ENCODE peak calls at places on chromosome 1, in eight cellular contexts. One of them, this sample, is unnamed. For H3K79me2 and H3K27me3, the result is how much of the 10 kb centered on the place peaks cover.

GRCh38 chr1:236952279-236953003 is 51.8 kb downstream of the MT1HL1 start:
- DNase-seq in mammary epithelial cell: no peak
- DNase-seq in fibroblast of lung: no peak
- DNase-seq in hepatocyte: no peak
- DNase-seq in neural progenitor cell: peak
- DNase-seq in PC-3: no peak
- DNase-seq in astrocyte: no peak
- DNase-seq in GM23338: peak
- DNase-seq in this sample: no peak

GRCh38 chr1:36612881-36613280 is 130.2 kb upstream of the CSF3R start:
- DNase-seq in mammary epithelial cell: no peak
- DNase-seq in fibroblast of lung: no peak
- DNase-seq in hepatocyte: no peak
- DNase-seq in neural progenitor cell: peak
- DNase-seq in PC-3: peak
- DNase-seq in astrocyte: no peak
- DNase-seq in GM23338: peak
- DNase-seq in this sample: no peak

GRCh38 chr1:59556802-59557548 is 257.8 kb upstream of the HOOK1 start:
- DNase-seq in mammary epithelial cell: peak
- DNase-seq in fibroblast of lung: no peak
- DNase-seq in hepatocyte: peak
- DNase-seq in neural progenitor cell: no peak
- DNase-seq in PC-3: no peak
- DNase-seq in astrocyte: no peak
- DNase-seq in GM23338: no peak
- DNase-seq in this sample: peak

GRCh38 chr1:245310605-245311531 is 156.1 kb downstream of the KIF26B start:
- DNase-seq in mammary epithelial cell: no peak
- DNase-seq in fibroblast of lung: peak
- DNase-seq in hepatocyte: peak
- DNase-seq in neural progenitor cell: peak
- DNase-seq in PC-3: no peak
- DNase-seq in astrocyte: no peak
- DNase-seq in GM23338: peak
- DNase-seq in this sample: peak

GRCh38 chr1:175481126-175482071 is 262.0 kb downstream of the TNR start:
- DNase-seq in mammary epithelial cell: peak
- DNase-seq in fibroblast of lung: peak
- DNase-seq in hepatocyte: no peak
- DNase-seq in neural progenitor cell: peak
- DNase-seq in PC-3: peak
- DNase-seq in astrocyte: no peak
- DNase-seq in GM23338: peak
- DNase-seq in this sample: no peak

GRCh38 chr1:208544058-208544457 is 299.9 kb upstream of the PLXNA2 start:
- DNase-seq in mammary epithelial cell: no peak
- DNase-seq in fibroblast of lung: no peak
- DNase-seq in hepatocyte: no peak
- DNase-seq in neural progenitor cell: no peak
- DNase-seq in PC-3: no peak
- DNase-seq in astrocyte: no peak
- DNase-seq in GM23338: no peak
- DNase-seq in this sample: no peak

GRCh38 chr1:111247125-111247838 is 19.8 kb downstream of the CHI3L2 start:
- DNase-seq in mammary epithelial cell: no peak
- DNase-seq in fibroblast of lung: no peak
- DNase-seq in hepatocyte: no peak
- DNase-seq in neural progenitor cell: no peak
- DNase-seq in PC-3: no peak
- DNase-seq in astrocyte: no peak
- DNase-seq in GM23338: no peak
- DNase-seq in this sample: no peak

GRCh38 chr1:119884700-119885099 is 11.6 kb downstream of the ADAM30 start:
- DNase-seq in mammary epithelial cell: no peak
- DNase-seq in fibroblast of lung: no peak
- DNase-seq in hepatocyte: no peak
- DNase-seq in neural progenitor cell: no peak
- DNase-seq in PC-3: no peak
- DNase-seq in astrocyte: no peak
- DNase-seq in GM23338: no peak
- DNase-seq in this sample: no peak

GRCh38 chr1:89739013-89739843 is 81.6 kb upstream of the LRRC8D start:
- DNase-seq in mammary epithelial cell: peak
- DNase-seq in fibroblast of lung: peak
- DNase-seq in hepatocyte: no peak
- DNase-seq in neural progenitor cell: no peak
- DNase-seq in PC-3: no peak
- DNase-seq in astrocyte: peak
- DNase-seq in GM23338: no peak
- DNase-seq in this sample: no peak

GRCh38 chr1:109640285-109640865 is 15.5 kb upstream of the GSTM4 start:
- DNase-seq in mammary epithelial cell: peak
- DNase-seq in fibroblast of lung: peak
- DNase-seq in hepatocyte: peak
- DNase-seq in neural progenitor cell: peak
- DNase-seq in PC-3: peak
- DNase-seq in astrocyte: no peak
- DNase-seq in GM23338: peak
- DNase-seq in this sample: peak

GRCh38 chr1:58895559-58896135 is 111.8 kb upstream of the JUN start:
- DNase-seq in mammary epithelial cell: no peak
- DNase-seq in fibroblast of lung: no peak
- DNase-seq in hepatocyte: no peak
- DNase-seq in neural progenitor cell: no peak
- DNase-seq in PC-3: no peak
- DNase-seq in astrocyte: no peak
- DNase-seq in GM23338: no peak
- DNase-seq in this sample: no peak

GRCh38 chr1:184387069-184387870 is 441 bp downstream of the C1orf21 start:
- DNase-seq in mammary epithelial cell: peak
- DNase-seq in fibroblast of lung: peak
- DNase-seq in hepatocyte: peak
- DNase-seq in neural progenitor cell: peak
- DNase-seq in PC-3: peak
- DNase-seq in astrocyte: no peak
- DNase-seq in GM23338: peak
- DNase-seq in this sample: peak

GRCh38 chr1:161805399-161806197 is 39.5 kb downstream of the ATF6 start:
- DNase-seq in mammary epithelial cell: no peak
- DNase-seq in fibroblast of lung: no peak
- DNase-seq in hepatocyte: no peak
- DNase-seq in neural progenitor cell: no peak
- DNase-seq in PC-3: no peak
- DNase-seq in astrocyte: no peak
- DNase-seq in GM23338: no peak
- DNase-seq in this sample: no peak

GRCh38 chr1:161801955-161802354 is 35.8 kb downstream of the ATF6 start:
- DNase-seq in mammary epithelial cell: no peak
- DNase-seq in fibroblast of lung: peak
- DNase-seq in hepatocyte: peak
- DNase-seq in neural progenitor cell: peak
- DNase-seq in PC-3: no peak
- DNase-seq in astrocyte: peak
- DNase-seq in GM23338: peak
- DNase-seq in this sample: no peak

GRCh38 chr1:161799792-161800191 is 33.7 kb downstream of the ATF6 start:
- DNase-seq in mammary epithelial cell: no peak
- DNase-seq in fibroblast of lung: no peak
- DNase-seq in hepatocyte: no peak
- DNase-seq in neural progenitor cell: no peak
- DNase-seq in PC-3: no peak
- DNase-seq in astrocyte: no peak
- DNase-seq in GM23338: no peak
- DNase-seq in this sample: no peak

DNA sequence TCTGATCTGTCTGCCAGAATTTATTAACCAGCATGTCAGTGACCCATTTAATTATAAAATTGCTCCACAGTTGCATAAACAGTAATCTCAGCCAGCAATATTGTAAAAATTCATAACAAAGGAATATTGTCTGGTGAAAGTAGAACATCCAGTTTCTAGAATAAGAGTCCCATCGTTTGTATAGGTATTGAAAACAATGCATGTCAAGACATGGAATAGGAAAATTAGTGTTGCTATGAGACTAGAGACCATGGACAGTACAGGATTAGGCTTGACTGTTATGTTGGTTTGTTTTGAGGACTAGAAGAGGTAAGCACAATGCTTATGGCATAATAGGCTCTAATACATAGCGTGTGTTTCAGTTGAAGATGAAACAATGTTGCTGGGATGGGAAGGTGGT is 37.1 kb downstream of the ATF6 start:
- DNase-seq in mammary epithelial cell: peak
- DNase-seq in fibroblast of lung: no peak
- DNase-seq in hepatocyte: no peak
- DNase-seq in neural progenitor cell: no peak
- DNase-seq in PC-3: no peak
- DNase-seq in astrocyte: no peak
- DNase-seq in GM23338: no peak
- DNase-seq in this sample: no peak
- H3K79me2 ChIP-seq in mammary epithelial cell: under half
- H3K79me2 ChIP-seq in fibroblast of lung: under half
- H3K79me2 ChIP-seq in hepatocyte: under half
- H3K79me2 ChIP-seq in neural progenitor cell: under half
- H3K79me2 ChIP-seq in PC-3: under half
- H3K79me2 ChIP-seq in astrocyte: under half
- H3K79me2 ChIP-seq in GM23338: under half
- H3K79me2 ChIP-seq in this sample: under half

GRCh38 chr1:213977486-213977842 is 10.3 kb upstream of the PROX1 start:
- DNase-seq in mammary epithelial cell: no peak
- DNase-seq in fibroblast of lung: no peak
- DNase-seq in hepatocyte: no peak
- DNase-seq in neural progenitor cell: peak
- DNase-seq in PC-3: no peak
- DNase-seq in astrocyte: no peak
- DNase-seq in GM23338: peak
- DNase-seq in this sample: no peak

GRCh38 chr1:213980906-213981305 is 6.9 kb upstream of the PROX1 start:
- DNase-seq in mammary epithelial cell: no peak
- DNase-seq in fibroblast of lung: no peak
- DNase-seq in hepatocyte: no peak
- DNase-seq in neural progenitor cell: peak
- DNase-seq in PC-3: no peak
- DNase-seq in astrocyte: no peak
- DNase-seq in GM23338: peak
- DNase-seq in this sample: no peak

GRCh38 chr1:213976665-213977485 is 10.9 kb upstream of the PROX1 start:
- DNase-seq in mammary epithelial cell: no peak
- DNase-seq in fibroblast of lung: no peak
- DNase-seq in hepatocyte: no peak
- DNase-seq in neural progenitor cell: peak
- DNase-seq in PC-3: no peak
- DNase-seq in astrocyte: no peak
- DNase-seq in GM23338: no peak
- DNase-seq in this sample: no peak

GRCh38 chr1:213979751-213980605 is 7.8 kb upstream of the PROX1 start:
- DNase-seq in mammary epithelial cell: no peak
- DNase-seq in fibroblast of lung: no peak
- DNase-seq in hepatocyte: no peak
- DNase-seq in neural progenitor cell: peak
- DNase-seq in PC-3: no peak
- DNase-seq in astrocyte: no peak
- DNase-seq in GM23338: peak
- DNase-seq in this sample: no peak

GRCh38 chr1:213977909-213978308 is 9.9 kb upstream of the PROX1 start:
- DNase-seq in mammary epithelial cell: no peak
- DNase-seq in fibroblast of lung: no peak
- DNase-seq in hepatocyte: no peak
- DNase-seq in neural progenitor cell: no peak
- DNase-seq in PC-3: no peak
- DNase-seq in astrocyte: no peak
- DNase-seq in GM23338: no peak
- DNase-seq in this sample: no peak
- H3K27me3 ChIP-seq in mammary epithelial cell: under half
- H3K27me3 ChIP-seq in fibroblast of lung: under half
- H3K27me3 ChIP-seq in hepatocyte: half or more
- H3K27me3 ChIP-seq in neural progenitor cell: half or more
- H3K27me3 ChIP-seq in PC-3: half or more
- H3K27me3 ChIP-seq in astrocyte: under half
- H3K27me3 ChIP-seq in GM23338: half or more
- H3K27me3 ChIP-seq in this sample: under half

GRCh38 chr1:179156708-179157107 is 72.8 kb downstream of the ABL2 start:
- DNase-seq in mammary epithelial cell: no peak
- DNase-seq in fibroblast of lung: no peak
- DNase-seq in hepatocyte: no peak
- DNase-seq in neural progenitor cell: no peak
- DNase-seq in PC-3: no peak
- DNase-seq in astrocyte: no peak
- DNase-seq in GM23338: no peak
- DNase-seq in this sample: no peak

GRCh38 chr1:179155615-179156014 is 73.7 kb downstream of the TOR3A start:
- DNase-seq in mammary epithelial cell: no peak
- DNase-seq in fibroblast of lung: no peak
- DNase-seq in hepatocyte: no peak
- DNase-seq in neural progenitor cell: no peak
- DNase-seq in PC-3: no peak
- DNase-seq in astrocyte: no peak
- DNase-seq in GM23338: no peak
- DNase-seq in this sample: no peak

GRCh38 chr1:179153217-179153616 is 71.3 kb downstream of the TOR3A start:
- DNase-seq in mammary epithelial cell: no peak
- DNase-seq in fibroblast of lung: peak
- DNase-seq in hepatocyte: no peak
- DNase-seq in neural progenitor cell: no peak
- DNase-seq in PC-3: no peak
- DNase-seq in astrocyte: peak
- DNase-seq in GM23338: no peak
- DNase-seq in this sample: no peak

GRCh38 chr1:179156026-179156425 is 73.5 kb downstream of the ABL2 start:
- DNase-seq in mammary epithelial cell: no peak
- DNase-seq in fibroblast of lung: no peak
- DNase-seq in hepatocyte: no peak
- DNase-seq in neural progenitor cell: no peak
- DNase-seq in PC-3: peak
- DNase-seq in astrocyte: no peak
- DNase-seq in GM23338: no peak
- DNase-seq in this sample: no peak

DNA sequence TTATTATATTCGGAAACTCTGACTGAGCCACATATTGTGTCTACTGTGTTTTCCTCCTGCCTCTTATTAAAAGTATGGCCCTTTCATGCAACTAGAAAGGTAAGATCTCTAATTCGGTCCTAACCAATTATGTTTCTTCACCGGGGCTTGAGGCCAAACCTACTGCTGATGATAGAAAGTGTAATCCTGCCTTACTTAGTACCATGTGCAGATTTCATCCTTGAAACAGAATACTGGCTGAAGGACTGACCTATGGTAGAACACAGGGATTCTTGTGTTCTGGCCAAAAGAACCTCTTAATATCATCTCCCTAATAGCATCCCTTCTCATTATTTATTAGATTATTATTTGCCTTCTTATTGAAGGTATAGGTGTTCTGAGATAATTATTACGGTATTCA is 72.6 kb downstream of the TOR3A start:
- DNase-seq in mammary epithelial cell: no peak
- DNase-seq in fibroblast of lung: no peak
- DNase-seq in hepatocyte: no peak
- DNase-seq in neural progenitor cell: no peak
- DNase-seq in PC-3: no peak
- DNase-seq in astrocyte: no peak
- DNase-seq in GM23338: no peak
- DNase-seq in this sample: no peak
- H3K79me2 ChIP-seq in mammary epithelial cell: under half
- H3K79me2 ChIP-seq in fibroblast of lung: under half
- H3K79me2 ChIP-seq in hepatocyte: half or more
- H3K79me2 ChIP-seq in neural progenitor cell: half or more
- H3K79me2 ChIP-seq in PC-3: under half
- H3K79me2 ChIP-seq in astrocyte: half or more
- H3K79me2 ChIP-seq in GM23338: half or more
- H3K79me2 ChIP-seq in this sample: under half

GRCh38 chr1:19864304-19865160 is 17.7 kb upstream of the OTUD3 start:
- DNase-seq in mammary epithelial cell: no peak
- DNase-seq in fibroblast of lung: no peak
- DNase-seq in hepatocyte: no peak
- DNase-seq in neural progenitor cell: no peak
- DNase-seq in PC-3: no peak
- DNase-seq in astrocyte: no peak
- DNase-seq in GM23338: no peak
- DNase-seq in this sample: no peak
- H3K27me3 ChIP-seq in mammary epithelial cell: under half
- H3K27me3 ChIP-seq in fibroblast of lung: under half
- H3K27me3 ChIP-seq in hepatocyte: under half
- H3K27me3 ChIP-seq in neural progenitor cell: under half
- H3K27me3 ChIP-seq in PC-3: under half
- H3K27me3 ChIP-seq in astrocyte: under half
- H3K27me3 ChIP-seq in GM23338: under half
- H3K27me3 ChIP-seq in this sample: under half

This sample was measured in DND-41.